ENCODE peak calls at places on chromosome 10, in ten cellular contexts. T, J, O, E, K, A, X, L, U and N are unnamed samples.

GRCh38 chr10:85658518-85658917 is 708.1 kb downstream of the GRID1 start:
- DNase-seq in T (no peak), A (no peak), E (no peak), L (no peak), X (peak; percentile 9), K (no peak), O (no peak), J (no peak), U (no peak), N (no peak)

GRCh38 chr10:5071411-5072198 is 22.6 kb upstream of the AKR1C3 start:
- DNase-seq in A (peak; percentile 86), T (peak; percentile 70), J (peak; percentile 75), U (no peak), L (peak; percentile 81), E (peak; percentile 63), O (peak; percentile 90), X (peak; percentile 63), K (peak; percentile 61), N (no peak)

GRCh38 chr10:21694646-21695045 is 160.6 kb downstream of the MLLT10 start:
- DNase-seq in E (no peak), T (no peak), U (no peak), L (no peak), O (no peak), X (no peak), A (no peak), J (no peak), K (no peak), N (no peak)

GRCh38 chr10:29841724-29842649 is 207.2 kb upstream of the SVIL start:
- DNase-seq in K (no peak), E (no peak), U (no peak), A (no peak), T (peak; percentile 54), O (no peak), J (peak; percentile 41), X (peak; percentile 12), L (no peak), N (no peak)

GRCh38 chr10:5585517-5586222 is 60.9 kb downstream of the CALML3 start:
- DNase-seq in X (no peak), L (no peak), K (no peak), A (no peak), E (no peak), T (no peak), O (no peak), U (no peak), J (peak; percentile 65), N (no peak)

GRCh38 chr10:63258920-63259678 is 126.0 kb downstream of the NRBF2 start:
- DNase-seq in A (no peak), X (no peak), O (no peak), T (no peak), K (no peak), L (no peak), E (no peak), U (no peak), J (no peak), N (no peak)

GRCh38 chr10:59607971-59608370 is 101.7 kb downstream of the SLC16A9 start:
- DNase-seq in U (no peak), O (no peak), A (no peak), K (no peak), X (no peak), L (no peak), T (no peak), E (no peak), J (no peak), N (no peak)

GRCh38 chr10:95134490-95134889 is 59.5 kb upstream of the ACSM6 start:
- DNase-seq in U (no peak), T (no peak), J (no peak), A (no peak), L (no peak), X (no peak), O (no peak), K (no peak), E (no peak), N (no peak)

GRCh38 chr10:105207596-105207995 is 566.5 kb downstream of the SORCS3 start:
- DNase-seq in T (no peak), J (no peak), L (no peak), X (no peak), K (no peak), E (no peak), O (no peak), A (no peak), U (no peak), N (no peak)

GRCh38 chr10:69217119-69217754 is 2.9 kb upstream of the HKDC1 start:
- DNase-seq in J (peak; percentile 94), O (peak; percentile 80), X (no peak), U (no peak), A (no peak), E (peak; percentile 59), T (no peak), K (no peak), L (no peak), N (no peak)

GRCh38 chr10:122128357-122128756 is 139.4 kb downstream of the TACC2 start:
- DNase-seq in O (peak; percentile 53), T (peak; percentile 44), U (no peak), A (peak; percentile 83), X (peak; percentile 43), J (no peak), L (no peak), K (no peak), E (no peak), N (no peak)

GRCh38 chr10:93437000-93437945 is 44.9 kb downstream of the MYOF start:
- DNase-seq in J (peak; percentile 97), U (no peak), L (peak; percentile 88), X (peak; percentile 49), A (peak; percentile 83), K (no peak), E (peak; percentile 97), O (peak; percentile 99), T (peak; percentile 67), N (peak; percentile 90)

DNA sequence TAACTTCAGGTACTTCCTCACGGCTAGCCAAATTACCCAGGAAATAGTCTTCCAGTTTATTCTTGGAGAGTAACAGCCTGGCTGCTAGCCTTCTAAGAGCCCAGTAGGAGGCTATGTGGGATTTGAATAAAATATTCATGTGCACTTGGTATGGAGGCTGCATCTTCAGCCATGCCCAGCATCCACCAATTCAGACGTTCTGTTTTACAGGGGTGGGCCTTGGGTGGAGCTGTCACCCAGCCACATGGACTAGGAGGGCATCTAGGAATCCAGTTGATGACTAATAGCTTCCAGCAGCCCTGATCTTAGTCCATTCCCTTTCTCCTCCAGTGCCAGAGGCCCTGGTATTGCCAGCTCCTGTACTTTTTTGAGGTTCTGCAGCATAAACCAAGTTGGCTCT is 66.3 kb upstream of the ZRANB1 start:
- DNase-seq in T (no peak), A (no peak), U (no peak), E (peak; percentile 17), L (no peak), O (peak; percentile 57), X (no peak), K (no peak), J (peak; percentile 50), N (no peak)
- TF ChIP-seq CTCF in T (no peak), A (no peak), U (no peak), E (peak; percentile 41), L (no peak), O (peak; percentile 39), X (no peak), K (no peak), J (peak; percentile 37), N (no peak)

DNA sequence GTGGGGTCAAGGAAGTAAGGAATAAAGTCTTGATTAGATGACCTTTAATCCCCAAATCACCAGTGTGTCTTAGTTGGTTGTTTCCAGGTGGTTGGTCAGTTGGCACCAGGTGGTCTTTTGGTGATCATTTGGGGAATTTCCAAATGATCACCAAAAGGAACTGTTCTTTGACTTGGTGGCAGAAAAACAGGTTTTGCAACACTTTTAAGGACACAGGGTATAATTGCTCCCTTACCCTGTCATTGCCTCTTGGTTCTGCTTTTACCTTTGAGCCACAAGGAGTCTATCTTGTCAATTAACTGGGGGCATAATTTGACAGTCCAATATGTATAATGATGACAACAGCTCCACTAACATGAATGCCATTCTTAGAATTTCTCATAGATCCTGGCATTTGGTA is 104.2 kb downstream of the ADK start:
- DNase-seq in X (no peak), J (no peak), T (no peak), A (no peak), L (no peak), O (no peak), U (no peak), K (no peak), E (no peak), N (no peak)
- TF ChIP-seq CTCF in X (no peak), J (no peak), T (no peak), A (no peak), L (no peak), O (no peak), U (no peak), K (no peak), E (no peak), N (no peak)

DNA sequence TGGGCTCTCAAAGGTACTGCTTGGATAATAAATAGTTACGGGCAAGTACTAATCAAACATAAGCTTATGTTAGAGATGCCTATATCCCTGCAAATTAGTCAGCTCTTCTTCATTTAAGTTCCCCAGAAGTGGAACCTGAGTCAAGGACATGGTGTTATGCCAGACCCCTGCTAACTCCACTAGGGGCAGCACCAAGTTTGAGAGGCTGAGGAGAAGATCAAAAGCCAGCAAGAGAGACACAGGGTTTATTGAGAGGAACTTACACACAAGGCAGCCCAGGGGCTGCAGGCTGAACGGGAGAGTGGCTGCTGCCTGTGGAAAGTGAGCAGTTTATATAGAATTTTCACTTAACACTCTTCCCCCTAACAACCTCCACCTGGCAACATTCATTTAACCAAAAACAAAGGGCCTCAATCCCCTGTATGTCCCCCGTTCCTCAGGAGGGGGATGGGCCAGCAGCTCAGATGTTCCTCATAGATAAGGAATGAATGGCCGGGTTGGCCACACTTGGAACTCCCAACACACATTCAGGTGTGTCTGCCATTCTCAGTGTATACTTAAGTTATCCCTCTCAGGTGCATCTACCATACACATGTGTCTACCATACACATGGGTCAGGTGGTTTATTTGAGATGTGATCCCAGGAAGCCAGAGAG is 62.6 kb upstream of the GHITM start:
- DNase-seq in K (no peak), T (no peak), A (no peak), E (no peak), U (no peak), O (peak; percentile 26), L (no peak), X (no peak), J (no peak), N (no peak)
- TF ChIP-seq CTCF in K (no peak), T (no peak), A (no peak), E (peak; percentile 46), U (no peak), O (peak; percentile 23), L (no peak), X (no peak), J (peak; percentile 25), N (no peak)

GRCh38 chr10:92323079-92323478 is 32.1 kb downstream of the MARCHF5 start:
- DNase-seq in J (no peak), K (no peak), X (no peak), T (no peak), E (no peak), U (no peak), O (no peak), L (no peak), A (no peak), N (no peak)

GRCh38 chr10:92327445-92328433 is 36.8 kb downstream of the MARCHF5 start:
- DNase-seq in J (peak; percentile 15), K (peak; percentile 22), O (no peak), E (no peak), L (no peak), X (peak; percentile 42), T (no peak), U (no peak), A (no peak), N (no peak)

DNA sequence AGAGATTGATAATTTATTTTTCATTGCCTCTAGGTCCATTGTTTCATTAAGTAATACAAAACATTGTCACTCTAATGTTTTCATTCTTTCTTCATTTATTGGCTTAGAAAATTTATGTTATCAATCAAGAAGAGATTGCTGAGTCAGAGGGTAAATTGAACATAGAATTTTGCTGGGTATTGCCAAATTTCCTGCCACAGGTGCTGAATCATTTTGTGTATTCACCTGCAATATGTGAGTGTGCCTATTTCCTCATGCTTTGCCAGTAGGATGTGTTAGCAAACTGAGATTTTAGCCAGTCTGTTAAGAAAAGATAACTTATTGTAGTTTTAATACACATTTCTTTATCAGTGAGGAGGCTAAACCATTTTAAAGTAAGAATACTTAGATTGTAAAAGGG is 38.0 kb downstream of the MARCHF5 start:
- DNase-seq in L (no peak), E (no peak), U (no peak), T (no peak), J (peak; percentile 71), X (no peak), O (peak; percentile 19), A (no peak), K (no peak), N (no peak)
- TF ChIP-seq CTCF in L (no peak), E (no peak), U (no peak), T (no peak), J (no peak), X (no peak), O (no peak), A (no peak), K (no peak), N (no peak)